ENCODE peak calls at places on chromosomes 16 and 17, in nine cellular contexts. I, Q, H, J, P, W, M, O and T are unnamed samples.

GRCh38 chr17:56497132-56497531 is 96.4 kb upstream of the NOG start:
- DNase-seq in I (no peak), Q (no peak), H (no peak), J (no peak), P (no peak), W (no peak), M (no peak), O (no peak), T (no peak)

GRCh38 chr16:12176051-12176450 is 199.5 kb downstream of the SNX29 start:
- DNase-seq in I (no peak), Q (no peak), H (no peak), J (no peak), P (no peak), W (no peak), M (no peak), O (no peak), T (no peak)

GRCh38 chr17:71423871-71424546 is 696.8 kb upstream of the SOX9 start:
- DNase-seq in I (no peak), Q (no peak), H (no peak), J (no peak), P (no peak), W (no peak), M (no peak), O (no peak), T (no peak)

GRCh38 chr17:7029659-7030058 is 6.2 kb upstream of the SLC16A13 start:
- DNase-seq in I (no peak), Q (peak; percentile 43), H (no peak), J (no peak), P (no peak), W (no peak), M (peak; percentile 81), O (no peak), T (no peak)

GRCh38 chr17:62680541-62681052 is 53.1 kb downstream of the MRC2 start:
- DNase-seq in I (no peak), Q (no peak), H (no peak), J (no peak), P (no peak), W (peak; percentile 52), M (no peak), O (no peak), T (peak; percentile 60)

GRCh38 chr17:82419471-82419995 is 1.1 kb upstream of the OGFOD3 start:
- DNase-seq in I (no peak), Q (no peak), H (no peak), J (no peak), P (no peak), W (no peak), M (no peak), O (no peak), T (no peak)

GRCh38 chr17:64418506-64419339 is 28.1 kb upstream of the PECAM1 start:
- DNase-seq in I (peak; percentile 77), Q (peak; percentile 74), H (peak; percentile 45), J (no peak), P (no peak), W (no peak), M (no peak), O (peak; percentile 66), T (peak; percentile 69)

GRCh38 chr17:70323269-70323668 is 153.9 kb downstream of the KCNJ2 start:
- DNase-seq in I (no peak), Q (no peak), H (no peak), J (no peak), P (no peak), W (no peak), M (no peak), O (no peak), T (no peak)

GRCh38 chr17:68981288-68981687 is 26.1 kb upstream of the ABCA8 start:
- DNase-seq in I (no peak), Q (no peak), H (no peak), J (no peak), P (no peak), W (peak; percentile 29), M (no peak), O (no peak), T (no peak)

GRCh38 chr16:79644977-79645667 is 44.6 kb upstream of the MAF start:
- DNase-seq in I (no peak), Q (no peak), H (no peak), J (no peak), P (no peak), W (no peak), M (no peak), O (no peak), T (no peak)